ENCODE peak calls at places on chromosomes 3 and 15, in eight cellular contexts. One of them, this sample, is unnamed.

GRCh38 chr3:11944052-11944673 is 60.0 kb upstream of the SYN2 start:
- DNase-seq in iPS-NIHi11: peak; percentile 73
- DNase-seq in lower lobe of right lung: no peak
- DNase-seq in osteoblast: no peak
- DNase-seq in stimulated activated naive B cell treated with anti-CD40 and anti-IgM and Interleukin-4, amounts not matched to agents 10 μg/mL and 1 μg/mL and 100 μg/mL, for 72 hours: no peak
- DNase-seq in Caco-2: no peak
- DNase-seq in brain pericyte: no peak
- DNase-seq in stimulated activated CD8-positive, alpha-beta memory T cell treated with anti-CD3 and anti-CD28 coated beads, Interleukin-12 subunit alpha, Interleukin-12 subunit beta, amount 100 ng/mL, for 1 hour: no peak
- DNase-seq in this sample: no peak

GRCh38 chr3:37218206-37218605 is 43.8 kb upstream of the LRRFIP2 start:
- DNase-seq in stimulated activated naive B cell treated with anti-CD40 and anti-IgM and Interleukin-4, amounts not matched to agents 10 μg/mL and 1 μg/mL and 100 μg/mL, for 72 hours: no peak
- DNase-seq in brain pericyte: no peak
- DNase-seq in osteoblast: no peak
- DNase-seq in iPS-NIHi11: no peak
- DNase-seq in lower lobe of right lung: no peak
- DNase-seq in Caco-2: no peak
- DNase-seq in stimulated activated CD8-positive, alpha-beta memory T cell treated with anti-CD3 and anti-CD28 coated beads, Interleukin-12 subunit alpha, Interleukin-12 subunit beta, amount 100 ng/mL, for 1 hour: no peak
- DNase-seq in this sample: no peak

GRCh38 chr3:188936597-188937107 is 235.1 kb upstream of the TPRG1 start:
- DNase-seq in stimulated activated CD8-positive, alpha-beta memory T cell treated with anti-CD3 and anti-CD28 coated beads, Interleukin-12 subunit alpha, Interleukin-12 subunit beta, amount 100 ng/mL, for 1 hour: no peak
- DNase-seq in lower lobe of right lung: no peak
- DNase-seq in osteoblast: no peak
- DNase-seq in brain pericyte: no peak
- DNase-seq in stimulated activated naive B cell treated with anti-CD40 and anti-IgM and Interleukin-4, amounts not matched to agents 10 μg/mL and 1 μg/mL and 100 μg/mL, for 72 hours: no peak
- DNase-seq in Caco-2: no peak
- DNase-seq in iPS-NIHi11: no peak
- DNase-seq in this sample: no peak

GRCh38 chr3:70736009-70736408 is 423.6 kb upstream of the MDFIC2 start:
- DNase-seq in lower lobe of right lung: no peak
- DNase-seq in brain pericyte: no peak
- DNase-seq in Caco-2: no peak
- DNase-seq in osteoblast: no peak
- DNase-seq in iPS-NIHi11: no peak
- DNase-seq in stimulated activated naive B cell treated with anti-CD40 and anti-IgM and Interleukin-4, amounts not matched to agents 10 μg/mL and 1 μg/mL and 100 μg/mL, for 72 hours: no peak
- DNase-seq in stimulated activated CD8-positive, alpha-beta memory T cell treated with anti-CD3 and anti-CD28 coated beads, Interleukin-12 subunit alpha, Interleukin-12 subunit beta, amount 100 ng/mL, for 1 hour: no peak
- DNase-seq in this sample: no peak

GRCh38 chr3:119918992-119919933 is 137.4 kb downstream of the NR1I2 start:
- DNase-seq in osteoblast: no peak
- DNase-seq in brain pericyte: no peak
- DNase-seq in Caco-2: no peak
- DNase-seq in iPS-NIHi11: no peak
- DNase-seq in stimulated activated naive B cell treated with anti-CD40 and anti-IgM and Interleukin-4, amounts not matched to agents 10 μg/mL and 1 μg/mL and 100 μg/mL, for 72 hours: no peak
- DNase-seq in stimulated activated CD8-positive, alpha-beta memory T cell treated with anti-CD3 and anti-CD28 coated beads, Interleukin-12 subunit alpha, Interleukin-12 subunit beta, amount 100 ng/mL, for 1 hour: no peak
- DNase-seq in lower lobe of right lung: no peak
- DNase-seq in this sample: no peak

GRCh38 chr3:9400626-9401025 is 3.2 kb downstream of the SETD5 start:
- DNase-seq in Caco-2: no peak
- DNase-seq in lower lobe of right lung: no peak
- DNase-seq in stimulated activated CD8-positive, alpha-beta memory T cell treated with anti-CD3 and anti-CD28 coated beads, Interleukin-12 subunit alpha, Interleukin-12 subunit beta, amount 100 ng/mL, for 1 hour: no peak
- DNase-seq in stimulated activated naive B cell treated with anti-CD40 and anti-IgM and Interleukin-4, amounts not matched to agents 10 μg/mL and 1 μg/mL and 100 μg/mL, for 72 hours: no peak
- DNase-seq in osteoblast: no peak
- DNase-seq in iPS-NIHi11: no peak
- DNase-seq in brain pericyte: no peak
- DNase-seq in this sample: no peak

GRCh38 chr3:151085889-151086483 is 522 bp downstream of the MED12L start:
- DNase-seq in lower lobe of right lung: peak; percentile 53
- DNase-seq in stimulated activated CD8-positive, alpha-beta memory T cell treated with anti-CD3 and anti-CD28 coated beads, Interleukin-12 subunit alpha, Interleukin-12 subunit beta, amount 100 ng/mL, for 1 hour: no peak
- DNase-seq in Caco-2: peak; percentile 39
- DNase-seq in stimulated activated naive B cell treated with anti-CD40 and anti-IgM and Interleukin-4, amounts not matched to agents 10 μg/mL and 1 μg/mL and 100 μg/mL, for 72 hours: peak; percentile 6
- DNase-seq in osteoblast: peak; percentile 83
- DNase-seq in brain pericyte: no peak
- DNase-seq in iPS-NIHi11: peak; percentile 74
- DNase-seq in this sample: peak; percentile 4

GRCh38 chr3:38717603-38718240 is 68.2 kb upstream of the SCN5A start:
- DNase-seq in stimulated activated CD8-positive, alpha-beta memory T cell treated with anti-CD3 and anti-CD28 coated beads, Interleukin-12 subunit alpha, Interleukin-12 subunit beta, amount 100 ng/mL, for 1 hour: no peak
- DNase-seq in lower lobe of right lung: no peak
- DNase-seq in osteoblast: no peak
- DNase-seq in brain pericyte: no peak
- DNase-seq in iPS-NIHi11: no peak
- DNase-seq in Caco-2: no peak
- DNase-seq in stimulated activated naive B cell treated with anti-CD40 and anti-IgM and Interleukin-4, amounts not matched to agents 10 μg/mL and 1 μg/mL and 100 μg/mL, for 72 hours: no peak
- DNase-seq in this sample: no peak

GRCh38 chr3:13144163-13145023 is 71.2 kb upstream of the IQSEC1 start:
- DNase-seq in brain pericyte: no peak
- DNase-seq in osteoblast: peak; percentile 54
- DNase-seq in Caco-2: peak; percentile 32
- DNase-seq in iPS-NIHi11: no peak
- DNase-seq in lower lobe of right lung: peak; percentile 12
- DNase-seq in stimulated activated naive B cell treated with anti-CD40 and anti-IgM and Interleukin-4, amounts not matched to agents 10 μg/mL and 1 μg/mL and 100 μg/mL, for 72 hours: no peak
- DNase-seq in stimulated activated CD8-positive, alpha-beta memory T cell treated with anti-CD3 and anti-CD28 coated beads, Interleukin-12 subunit alpha, Interleukin-12 subunit beta, amount 100 ng/mL, for 1 hour: no peak
- DNase-seq in this sample: no peak

GRCh38 chr3:9422712-9423424 is 25.5 kb downstream of the SETD5 start:
- DNase-seq in stimulated activated CD8-positive, alpha-beta memory T cell treated with anti-CD3 and anti-CD28 coated beads, Interleukin-12 subunit alpha, Interleukin-12 subunit beta, amount 100 ng/mL, for 1 hour: no peak
- DNase-seq in iPS-NIHi11: peak; percentile 57
- DNase-seq in osteoblast: peak; percentile 82
- DNase-seq in brain pericyte: peak; percentile 87
- DNase-seq in Caco-2: peak; percentile 83
- DNase-seq in lower lobe of right lung: peak; percentile 52
- DNase-seq in stimulated activated naive B cell treated with anti-CD40 and anti-IgM and Interleukin-4, amounts not matched to agents 10 μg/mL and 1 μg/mL and 100 μg/mL, for 72 hours: no peak
- DNase-seq in this sample: no peak

GRCh38 chr15:41607033-41607432 is 48.0 kb downstream of the TYRO3 start:
- DNase-seq in osteoblast: peak; percentile 93
- DNase-seq in iPS-NIHi11: no peak
- DNase-seq in lower lobe of right lung: no peak
- DNase-seq in stimulated activated CD8-positive, alpha-beta memory T cell treated with anti-CD3 and anti-CD28 coated beads, Interleukin-12 subunit alpha, Interleukin-12 subunit beta, amount 100 ng/mL, for 1 hour: no peak
- DNase-seq in stimulated activated naive B cell treated with anti-CD40 and anti-IgM and Interleukin-4, amounts not matched to agents 10 μg/mL and 1 μg/mL and 100 μg/mL, for 72 hours: no peak
- DNase-seq in brain pericyte: no peak
- DNase-seq in Caco-2: no peak
- DNase-seq in this sample: no peak

GRCh38 chr3:47504113-47504512 is 9.4 kb downstream of the ELP6 start:
- DNase-seq in iPS-NIHi11: no peak
- DNase-seq in brain pericyte: no peak
- DNase-seq in lower lobe of right lung: no peak
- DNase-seq in osteoblast: no peak
- DNase-seq in Caco-2: no peak
- DNase-seq in stimulated activated CD8-positive, alpha-beta memory T cell treated with anti-CD3 and anti-CD28 coated beads, Interleukin-12 subunit alpha, Interleukin-12 subunit beta, amount 100 ng/mL, for 1 hour: no peak
- DNase-seq in stimulated activated naive B cell treated with anti-CD40 and anti-IgM and Interleukin-4, amounts not matched to agents 10 μg/mL and 1 μg/mL and 100 μg/mL, for 72 hours: no peak
- DNase-seq in this sample: no peak

GRCh38 chr3:46934508-46935167 is 41.9 kb downstream of the CCDC12 start:
- DNase-seq in brain pericyte: no peak
- DNase-seq in lower lobe of right lung: peak; percentile 68
- DNase-seq in iPS-NIHi11: no peak
- DNase-seq in Caco-2: no peak
- DNase-seq in stimulated activated naive B cell treated with anti-CD40 and anti-IgM and Interleukin-4, amounts not matched to agents 10 μg/mL and 1 μg/mL and 100 μg/mL, for 72 hours: no peak
- DNase-seq in osteoblast: peak; percentile 93
- DNase-seq in stimulated activated CD8-positive, alpha-beta memory T cell treated with anti-CD3 and anti-CD28 coated beads, Interleukin-12 subunit alpha, Interleukin-12 subunit beta, amount 100 ng/mL, for 1 hour: no peak
- DNase-seq in this sample: no peak

GRCh38 chr15:101100593-101101442 is 151.0 kb downstream of the CHSY1 start:
- DNase-seq in lower lobe of right lung: no peak
- DNase-seq in stimulated activated CD8-positive, alpha-beta memory T cell treated with anti-CD3 and anti-CD28 coated beads, Interleukin-12 subunit alpha, Interleukin-12 subunit beta, amount 100 ng/mL, for 1 hour: no peak
- DNase-seq in osteoblast: peak; percentile 15
- DNase-seq in iPS-NIHi11: no peak
- DNase-seq in brain pericyte: no peak
- DNase-seq in stimulated activated naive B cell treated with anti-CD40 and anti-IgM and Interleukin-4, amounts not matched to agents 10 μg/mL and 1 μg/mL and 100 μg/mL, for 72 hours: no peak
- DNase-seq in Caco-2: no peak
- DNase-seq in this sample: no peak

GRCh38 chr3:147655236-147655635 is 246.1 kb downstream of the ZIC1 start:
- DNase-seq in Caco-2: no peak
- DNase-seq in lower lobe of right lung: no peak
- DNase-seq in iPS-NIHi11: no peak
- DNase-seq in brain pericyte: no peak
- DNase-seq in osteoblast: no peak
- DNase-seq in stimulated activated CD8-positive, alpha-beta memory T cell treated with anti-CD3 and anti-CD28 coated beads, Interleukin-12 subunit alpha, Interleukin-12 subunit beta, amount 100 ng/mL, for 1 hour: no peak
- DNase-seq in stimulated activated naive B cell treated with anti-CD40 and anti-IgM and Interleukin-4, amounts not matched to agents 10 μg/mL and 1 μg/mL and 100 μg/mL, for 72 hours: no peak
- DNase-seq in this sample: no peak

GRCh38 chr3:184576457-184577240 is 15.1 kb downstream of the EPHB3 start:
- DNase-seq in stimulated activated naive B cell treated with anti-CD40 and anti-IgM and Interleukin-4, amounts not matched to agents 10 μg/mL and 1 μg/mL and 100 μg/mL, for 72 hours: no peak
- DNase-seq in lower lobe of right lung: no peak
- DNase-seq in stimulated activated CD8-positive, alpha-beta memory T cell treated with anti-CD3 and anti-CD28 coated beads, Interleukin-12 subunit alpha, Interleukin-12 subunit beta, amount 100 ng/mL, for 1 hour: no peak
- DNase-seq in iPS-NIHi11: no peak
- DNase-seq in brain pericyte: no peak
- DNase-seq in Caco-2: no peak
- DNase-seq in osteoblast: no peak
- DNase-seq in this sample: no peak

GRCh38 chr15:66941231-66941711 is 124.1 kb upstream of the SMAD3 start:
- DNase-seq in iPS-NIHi11: no peak
- DNase-seq in osteoblast: no peak
- DNase-seq in stimulated activated naive B cell treated with anti-CD40 and anti-IgM and Interleukin-4, amounts not matched to agents 10 μg/mL and 1 μg/mL and 100 μg/mL, for 72 hours: no peak
- DNase-seq in stimulated activated CD8-positive, alpha-beta memory T cell treated with anti-CD3 and anti-CD28 coated beads, Interleukin-12 subunit alpha, Interleukin-12 subunit beta, amount 100 ng/mL, for 1 hour: no peak
- DNase-seq in brain pericyte: no peak
- DNase-seq in Caco-2: peak; percentile 23
- DNase-seq in lower lobe of right lung: no peak
- DNase-seq in this sample: no peak

GRCh38 chr3:62587169-62587568 is 213.8 kb upstream of the FEZF2 start:
- DNase-seq in lower lobe of right lung: no peak
- DNase-seq in iPS-NIHi11: no peak
- DNase-seq in stimulated activated CD8-positive, alpha-beta memory T cell treated with anti-CD3 and anti-CD28 coated beads, Interleukin-12 subunit alpha, Interleukin-12 subunit beta, amount 100 ng/mL, for 1 hour: no peak
- DNase-seq in stimulated activated naive B cell treated with anti-CD40 and anti-IgM and Interleukin-4, amounts not matched to agents 10 μg/mL and 1 μg/mL and 100 μg/mL, for 72 hours: no peak
- DNase-seq in brain pericyte: no peak
- DNase-seq in osteoblast: no peak
- DNase-seq in Caco-2: no peak
- DNase-seq in this sample: no peak

GRCh38 chr3:169008772-169009358 is 654.6 kb downstream of the MECOM start:
- DNase-seq in stimulated activated naive B cell treated with anti-CD40 and anti-IgM and Interleukin-4, amounts not matched to agents 10 μg/mL and 1 μg/mL and 100 μg/mL, for 72 hours: no peak
- DNase-seq in lower lobe of right lung: no peak
- DNase-seq in brain pericyte: no peak
- DNase-seq in stimulated activated CD8-positive, alpha-beta memory T cell treated with anti-CD3 and anti-CD28 coated beads, Interleukin-12 subunit alpha, Interleukin-12 subunit beta, amount 100 ng/mL, for 1 hour: no peak
- DNase-seq in Caco-2: no peak
- DNase-seq in osteoblast: no peak
- DNase-seq in iPS-NIHi11: no peak
- DNase-seq in this sample: no peak

GRCh38 chr15:33680336-33680735 is 288.0 kb upstream of the CHRM5 start:
- DNase-seq in osteoblast: no peak
- DNase-seq in iPS-NIHi11: no peak
- DNase-seq in stimulated activated naive B cell treated with anti-CD40 and anti-IgM and Interleukin-4, amounts not matched to agents 10 μg/mL and 1 μg/mL and 100 μg/mL, for 72 hours: no peak
- DNase-seq in Caco-2: no peak
- DNase-seq in lower lobe of right lung: no peak
- DNase-seq in stimulated activated CD8-positive, alpha-beta memory T cell treated with anti-CD3 and anti-CD28 coated beads, Interleukin-12 subunit alpha, Interleukin-12 subunit beta, amount 100 ng/mL, for 1 hour: no peak
- DNase-seq in brain pericyte: no peak
- DNase-seq in this sample: no peak

GRCh38 chr15:69647160-69647513 is 194.5 kb downstream of the RPLP1 start:
- DNase-seq in Caco-2: no peak
- DNase-seq in stimulated activated naive B cell treated with anti-CD40 and anti-IgM and Interleukin-4, amounts not matched to agents 10 μg/mL and 1 μg/mL and 100 μg/mL, for 72 hours: no peak
- DNase-seq in brain pericyte: no peak
- DNase-seq in osteoblast: no peak
- DNase-seq in iPS-NIHi11: no peak
- DNase-seq in lower lobe of right lung: no peak
- DNase-seq in stimulated activated CD8-positive, alpha-beta memory T cell treated with anti-CD3 and anti-CD28 coated beads, Interleukin-12 subunit alpha, Interleukin-12 subunit beta, amount 100 ng/mL, for 1 hour: no peak
- DNase-seq in this sample: no peak

GRCh38 chr3:27500986-27501385 is 16.8 kb upstream of the SLC4A7 start:
- DNase-seq in stimulated activated naive B cell treated with anti-CD40 and anti-IgM and Interleukin-4, amounts not matched to agents 10 μg/mL and 1 μg/mL and 100 μg/mL, for 72 hours: no peak
- DNase-seq in iPS-NIHi11: no peak
- DNase-seq in Caco-2: no peak
- DNase-seq in lower lobe of right lung: no peak
- DNase-seq in brain pericyte: no peak
- DNase-seq in osteoblast: no peak
- DNase-seq in stimulated activated CD8-positive, alpha-beta memory T cell treated with anti-CD3 and anti-CD28 coated beads, Interleukin-12 subunit alpha, Interleukin-12 subunit beta, amount 100 ng/mL, for 1 hour: no peak
- DNase-seq in this sample: no peak

GRCh38 chr3:107841864-107842263 is 249.0 kb downstream of the CD47 start:
- DNase-seq in lower lobe of right lung: no peak
- DNase-seq in Caco-2: no peak
- DNase-seq in iPS-NIHi11: no peak
- DNase-seq in brain pericyte: no peak
- DNase-seq in stimulated activated naive B cell treated with anti-CD40 and anti-IgM and Interleukin-4, amounts not matched to agents 10 μg/mL and 1 μg/mL and 100 μg/mL, for 72 hours: no peak
- DNase-seq in stimulated activated CD8-positive, alpha-beta memory T cell treated with anti-CD3 and anti-CD28 coated beads, Interleukin-12 subunit alpha, Interleukin-12 subunit beta, amount 100 ng/mL, for 1 hour: no peak
- DNase-seq in osteoblast: peak; percentile 48
- DNase-seq in this sample: no peak

GRCh38 chr3:149343951-149344350 is 10.5 kb upstream of the TM4SF18 start:
- DNase-seq in brain pericyte: no peak
- DNase-seq in Caco-2: no peak
- DNase-seq in stimulated activated naive B cell treated with anti-CD40 and anti-IgM and Interleukin-4, amounts not matched to agents 10 μg/mL and 1 μg/mL and 100 μg/mL, for 72 hours: no peak
- DNase-seq in iPS-NIHi11: no peak
- DNase-seq in stimulated activated CD8-positive, alpha-beta memory T cell treated with anti-CD3 and anti-CD28 coated beads, Interleukin-12 subunit alpha, Interleukin-12 subunit beta, amount 100 ng/mL, for 1 hour: no peak
- DNase-seq in lower lobe of right lung: no peak
- DNase-seq in osteoblast: no peak
- DNase-seq in this sample: no peak

GRCh38 chr3:95899494-95899893 is 914.9 kb upstream of the EPHA6 start:
- DNase-seq in Caco-2: no peak
- DNase-seq in stimulated activated naive B cell treated with anti-CD40 and anti-IgM and Interleukin-4, amounts not matched to agents 10 μg/mL and 1 μg/mL and 100 μg/mL, for 72 hours: no peak
- DNase-seq in iPS-NIHi11: no peak
- DNase-seq in osteoblast: no peak
- DNase-seq in brain pericyte: no peak
- DNase-seq in stimulated activated CD8-positive, alpha-beta memory T cell treated with anti-CD3 and anti-CD28 coated beads, Interleukin-12 subunit alpha, Interleukin-12 subunit beta, amount 100 ng/mL, for 1 hour: no peak
- DNase-seq in lower lobe of right lung: no peak
- DNase-seq in this sample: no peak

GRCh38 chr15:55894406-55894965 is 98.9 kb downstream of the NEDD4 start:
- DNase-seq in Caco-2: no peak
- DNase-seq in brain pericyte: no peak
- DNase-seq in iPS-NIHi11: no peak
- DNase-seq in osteoblast: no peak
- DNase-seq in stimulated activated CD8-positive, alpha-beta memory T cell treated with anti-CD3 and anti-CD28 coated beads, Interleukin-12 subunit alpha, Interleukin-12 subunit beta, amount 100 ng/mL, for 1 hour: no peak
- DNase-seq in lower lobe of right lung: no peak
- DNase-seq in stimulated activated naive B cell treated with anti-CD40 and anti-IgM and Interleukin-4, amounts not matched to agents 10 μg/mL and 1 μg/mL and 100 μg/mL, for 72 hours: no peak
- DNase-seq in this sample: no peak

GRCh38 chr3:135106445-135106844 is 311.4 kb downstream of the EPHB1 start:
- DNase-seq in stimulated activated CD8-positive, alpha-beta memory T cell treated with anti-CD3 and anti-CD28 coated beads, Interleukin-12 subunit alpha, Interleukin-12 subunit beta, amount 100 ng/mL, for 1 hour: no peak
- DNase-seq in osteoblast: no peak
- DNase-seq in brain pericyte: no peak
- DNase-seq in Caco-2: peak; percentile 80
- DNase-seq in lower lobe of right lung: no peak
- DNase-seq in stimulated activated naive B cell treated with anti-CD40 and anti-IgM and Interleukin-4, amounts not matched to agents 10 μg/mL and 1 μg/mL and 100 μg/mL, for 72 hours: no peak
- DNase-seq in iPS-NIHi11: peak; percentile 78
- DNase-seq in this sample: no peak

GRCh38 chr3:12871404-12871983 is 30.1 kb upstream of the RPL32 start:
- DNase-seq in iPS-NIHi11: no peak
- DNase-seq in stimulated activated naive B cell treated with anti-CD40 and anti-IgM and Interleukin-4, amounts not matched to agents 10 μg/mL and 1 μg/mL and 100 μg/mL, for 72 hours: no peak
- DNase-seq in lower lobe of right lung: no peak
- DNase-seq in Caco-2: no peak
- DNase-seq in stimulated activated CD8-positive, alpha-beta memory T cell treated with anti-CD3 and anti-CD28 coated beads, Interleukin-12 subunit alpha, Interleukin-12 subunit beta, amount 100 ng/mL, for 1 hour: no peak
- DNase-seq in brain pericyte: no peak
- DNase-seq in osteoblast: no peak
- DNase-seq in this sample: no peak

GRCh38 chr3:101170806-101171558 is 149.4 kb downstream of the IMPG2 start:
- DNase-seq in Caco-2: no peak
- DNase-seq in brain pericyte: no peak
- DNase-seq in iPS-NIHi11: no peak
- DNase-seq in stimulated activated naive B cell treated with anti-CD40 and anti-IgM and Interleukin-4, amounts not matched to agents 10 μg/mL and 1 μg/mL and 100 μg/mL, for 72 hours: no peak
- DNase-seq in osteoblast: no peak
- DNase-seq in lower lobe of right lung: no peak
- DNase-seq in stimulated activated CD8-positive, alpha-beta memory T cell treated with anti-CD3 and anti-CD28 coated beads, Interleukin-12 subunit alpha, Interleukin-12 subunit beta, amount 100 ng/mL, for 1 hour: no peak
- DNase-seq in this sample: no peak

GRCh38 chr3:79654019-79654418 is 113.8 kb downstream of the ROBO1 start:
- DNase-seq in stimulated activated naive B cell treated with anti-CD40 and anti-IgM and Interleukin-4, amounts not matched to agents 10 μg/mL and 1 μg/mL and 100 μg/mL, for 72 hours: no peak
- DNase-seq in brain pericyte: no peak
- DNase-seq in osteoblast: no peak
- DNase-seq in lower lobe of right lung: no peak
- DNase-seq in Caco-2: no peak
- DNase-seq in stimulated activated CD8-positive, alpha-beta memory T cell treated with anti-CD3 and anti-CD28 coated beads, Interleukin-12 subunit alpha, Interleukin-12 subunit beta, amount 100 ng/mL, for 1 hour: no peak
- DNase-seq in iPS-NIHi11: no peak
- DNase-seq in this sample: no peak

GRCh38 chr3:107198522-107199271 is 178.5 kb upstream of the CCDC54 start:
- DNase-seq in osteoblast: no peak
- DNase-seq in lower lobe of right lung: no peak
- DNase-seq in iPS-NIHi11: no peak
- DNase-seq in stimulated activated naive B cell treated with anti-CD40 and anti-IgM and Interleukin-4, amounts not matched to agents 10 μg/mL and 1 μg/mL and 100 μg/mL, for 72 hours: no peak
- DNase-seq in Caco-2: no peak
- DNase-seq in brain pericyte: peak; percentile 54
- DNase-seq in stimulated activated CD8-positive, alpha-beta memory T cell treated with anti-CD3 and anti-CD28 coated beads, Interleukin-12 subunit alpha, Interleukin-12 subunit beta, amount 100 ng/mL, for 1 hour: no peak
- DNase-seq in this sample: no peak

GRCh38 chr3:97863775-97864174 is 42.0 kb downstream of the CRYBG3 start:
- DNase-seq in Caco-2: no peak
- DNase-seq in brain pericyte: no peak
- DNase-seq in lower lobe of right lung: no peak
- DNase-seq in iPS-NIHi11: no peak
- DNase-seq in osteoblast: no peak
- DNase-seq in stimulated activated naive B cell treated with anti-CD40 and anti-IgM and Interleukin-4, amounts not matched to agents 10 μg/mL and 1 μg/mL and 100 μg/mL, for 72 hours: no peak
- DNase-seq in stimulated activated CD8-positive, alpha-beta memory T cell treated with anti-CD3 and anti-CD28 coated beads, Interleukin-12 subunit alpha, Interleukin-12 subunit beta, amount 100 ng/mL, for 1 hour: no peak
- DNase-seq in this sample: no peak

GRCh38 chr3:76383781-76384180 is 598.4 kb upstream of the ZNF717 start:
- DNase-seq in iPS-NIHi11: no peak
- DNase-seq in brain pericyte: no peak
- DNase-seq in osteoblast: no peak
- DNase-seq in lower lobe of right lung: no peak
- DNase-seq in Caco-2: no peak
- DNase-seq in stimulated activated naive B cell treated with anti-CD40 and anti-IgM and Interleukin-4, amounts not matched to agents 10 μg/mL and 1 μg/mL and 100 μg/mL, for 72 hours: no peak
- DNase-seq in stimulated activated CD8-positive, alpha-beta memory T cell treated with anti-CD3 and anti-CD28 coated beads, Interleukin-12 subunit alpha, Interleukin-12 subunit beta, amount 100 ng/mL, for 1 hour: no peak
- DNase-seq in this sample: no peak

This sample was measured in stimulated activated naive CD4-positive, alpha-beta T cell treated with Interleukin-2 at 50 U/mL for 16 hours.